ENCODE peak calls at places on chromosomes 7 and 10, in nine cellular contexts. F is Peyer's patch; I is aorta; Z is tibial artery; T is breast epithelium; D is adrenal gland; C is upper lobe of right lung; M is CD8-positive, alpha-beta memory T cell; N is PC-9. S is an unnamed sample.

GRCh38 chr7:90910136-90910535 is 314.0 kb downstream of the CDK14 start:
- DNase-seq in M (no peak), D (no peak), I (no peak), C (no peak), Z (no peak), T (no peak), N (no peak), F (no peak), S (no peak)

GRCh38 chr7:74175270-74175803 is 1.2 kb downstream of the EIF4H start:
- DNase-seq in N (no peak), Z (no peak), M (no peak), I (no peak), F (no peak), T (no peak), C (no peak), D (no peak), S (no peak)

GRCh38 chr7:133529861-133530260 is 277.0 kb downstream of the EXOC4 start:
- DNase-seq in Z (no peak), T (no peak), I (no peak), F (no peak), N (no peak), D (no peak), C (no peak), M (no peak), S (no peak)

GRCh38 chr7:158413962-158414961 is 173.4 kb downstream of the PTPRN2 start:
- DNase-seq in D (no peak), N (no peak), T (no peak), I (no peak), F (no peak), M (no peak), C (no peak), Z (peak; percentile 48), S (no peak)

GRCh38 chr10:98300526-98300925 is 32.5 kb upstream of the LOXL4 start:
- DNase-seq in T (no peak), I (no peak), N (no peak), F (no peak), Z (no peak), M (no peak), D (no peak), C (no peak), S (no peak)

GRCh38 chr7:35036361-35037171 is 719 bp downstream of the DPY19L1 start:
- DNase-seq in N (peak; percentile 52), D (peak; percentile 73), T (no peak), F (peak; percentile 72), I (peak; percentile 70), M (peak; percentile 40), C (peak; percentile 84), Z (peak; percentile 81), S (peak; percentile 75)

GRCh38 chr7:22718911-22719420 is 8.0 kb upstream of the IL6 start:
- DNase-seq in M (no peak), D (no peak), T (no peak), Z (no peak), N (no peak), F (no peak), I (no peak), C (no peak), S (no peak)

GRCh38 chr10:50393784-50394183 is 142.5 kb upstream of the ASAH2 start:
- DNase-seq in N (no peak), M (no peak), C (no peak), Z (no peak), I (no peak), F (no peak), T (no peak), D (peak; percentile 35), S (no peak)

GRCh38 chr10:86207226-86207625 is 159.4 kb downstream of the GRID1 start:
- DNase-seq in I (no peak), C (peak; percentile 9), Z (no peak), D (no peak), N (no peak), T (no peak), F (no peak), M (no peak), S (no peak)

GRCh38 chr7:4028221-4028620 is 653.9 kb upstream of the FOXK1 start:
- DNase-seq in I (no peak), M (no peak), N (no peak), D (no peak), C (no peak), Z (no peak), T (no peak), F (no peak), S (no peak)

GRCh38 chr7:149635561-149636329 is 137.6 kb downstream of the ZNF467 start:
- DNase-seq in I (no peak), F (no peak), D (no peak), Z (no peak), T (no peak), N (no peak), C (no peak), M (no peak), S (no peak)

GRCh38 chr7:140342732-140343514 is 55.4 kb downstream of the SLC37A3 start:
- DNase-seq in N (no peak), I (peak; percentile 71), C (no peak), T (no peak), F (no peak), Z (no peak), M (no peak), D (peak; percentile 35), S (no peak)

GRCh38 chr10:79488303-79488702 is 24.0 kb upstream of the EIF5AL1 start:
- DNase-seq in D (peak; percentile 42), I (peak; percentile 88), F (peak; percentile 30), Z (peak; percentile 91), N (peak; percentile 80), M (no peak), T (peak; percentile 80), C (no peak), S (peak; percentile 44)

GRCh38 chr7:17139081-17139480 is 159.4 kb upstream of the AHR start:
- DNase-seq in N (no peak), F (no peak), Z (no peak), D (no peak), M (peak; percentile 14), I (no peak), C (no peak), T (no peak), S (no peak)

GRCh38 chr7:39406464-39406863 is 159.7 kb upstream of the YAE1 start:
- DNase-seq in Z (no peak), D (no peak), T (no peak), N (no peak), F (no peak), I (no peak), M (no peak), C (no peak), S (no peak)

GRCh38 chr7:101567231-101567630 is 61.9 kb downstream of the MYL10 start:
- DNase-seq in Z (peak; percentile 19), D (no peak), C (no peak), M (no peak), F (no peak), T (no peak), N (no peak), I (no peak), S (no peak)

GRCh38 chr7:101768280-101768679 is 49.1 kb upstream of the CUX1 start:
- DNase-seq in M (no peak), T (no peak), Z (no peak), C (no peak), I (no peak), F (no peak), N (no peak), D (no peak), S (no peak)

GRCh38 chr7:115995701-115996100 is 34.9 kb downstream of the TFEC start:
- DNase-seq in Z (no peak), D (no peak), T (no peak), F (no peak), N (no peak), C (no peak), I (no peak), M (no peak), S (no peak)

GRCh38 chr7:100720645-100721504 is 607 bp downstream of the EPO start:
- DNase-seq in D (no peak), F (no peak), Z (no peak), N (no peak), T (no peak), C (no peak), M (no peak), I (no peak), S (peak; percentile 53)

GRCh38 chr7:73387908-73388414 is 45.6 kb upstream of the FZD9 start:
- DNase-seq in Z (no peak), N (no peak), I (no peak), C (no peak), D (no peak), T (no peak), F (no peak), M (no peak), S (no peak)

GRCh38 chr7:147759327-147759943 is 831.1 kb upstream of the C7orf33 start:
- DNase-seq in M (no peak), C (no peak), I (no peak), Z (no peak), F (no peak), T (no peak), D (no peak), N (no peak), S (no peak)

GRCh38 chr10:121732676-121733445 is 134.6 kb upstream of the FGFR2 start:
- DNase-seq in N (no peak), F (no peak), D (no peak), Z (no peak), I (no peak), T (no peak), M (no peak), C (no peak), S (no peak)

GRCh38 chr10:16436758-16437539 is at the start of gene PTER:
- DNase-seq in Z (peak; percentile 97), T (peak; percentile 95), F (peak; percentile 99), D (peak; percentile 97), N (peak; percentile 99), M (peak; percentile 94), C (peak; percentile 99), I (peak; percentile 98), S (peak; percentile 98)
- H3K27ac ChIP-seq in Z (peak within 1 kb of the TSS; percentile 87), T (peak within 1 kb of the TSS; percentile 89), F (peak within 1 kb of the TSS; percentile 77), D (no peak within 1 kb of the TSS), N (peak within 1 kb of the TSS; percentile 99), M (peak within 1 kb of the TSS; percentile 75), C (peak within 1 kb of the TSS; percentile 85), I (no peak within 1 kb of the TSS), S (peak within 1 kb of the TSS; percentile 87)

GRCh38 chr7:2152646-2153045 is 80.1 kb downstream of the MAD1L1 start:
- DNase-seq in D (no peak), N (no peak), C (no peak), I (peak; percentile 11), F (no peak), M (no peak), T (no peak), Z (no peak), S (no peak)
- H3K4me3 ChIP-seq in D (no peak overlapping the region), N (no peak overlapping the region), C (no peak overlapping the region), I (no peak overlapping the region), F (no peak overlapping the region), M (no peak overlapping the region), T (no peak overlapping the region), Z (no peak overlapping the region), S (no peak overlapping the region)

DNA sequence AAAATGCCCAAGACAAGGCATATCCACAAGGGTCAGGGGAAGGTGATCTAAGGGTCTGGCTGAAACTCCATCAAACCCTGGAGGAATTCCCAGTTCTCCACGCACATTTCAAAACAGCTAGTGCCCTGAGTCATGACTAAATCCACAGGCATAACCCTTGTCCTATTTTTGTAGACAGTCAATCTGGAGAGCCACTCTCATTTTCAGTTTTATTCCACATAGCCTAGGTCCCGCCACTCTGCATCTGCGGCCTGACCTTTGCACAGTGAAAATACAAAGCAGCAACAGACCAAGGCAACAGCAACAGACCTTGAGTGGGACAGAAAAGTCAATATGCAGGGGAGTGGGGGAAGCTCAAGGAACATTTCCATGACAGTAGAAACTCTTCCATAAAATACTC is 201.4 kb upstream of the NPVF start:
- DNase-seq in Z (peak; percentile 66), M (no peak), T (no peak), C (no peak), I (no peak), D (peak; percentile 45), F (no peak), N (no peak), S (no peak)
- H3K4me1 ChIP-seq in Z (peaks cover 26% of the 10 kb centered on the region), M (no peaks in the 10 kb centered on the region), T (no peaks in the 10 kb centered on the region), C (no peaks in the 10 kb centered on the region), I (no peaks in the 10 kb centered on the region), D (peaks cover 22% of the 10 kb centered on the region), F (no peaks in the 10 kb centered on the region), N (no peaks in the 10 kb centered on the region), S (no peaks in the 10 kb centered on the region)

GRCh38 chr10:4013651-4014085 is 228.7 kb upstream of the KLF6 start:
- DNase-seq in N (no peak), C (no peak), Z (no peak), T (no peak), I (no peak), D (no peak), F (no peak), M (no peak), S (peak; percentile 16)
- H3K27ac ChIP-seq in N (no peak overlapping the region), C (no peak overlapping the region), Z (no peak overlapping the region), T (no peak overlapping the region), I (no peak overlapping the region), D (no peak overlapping the region), F (no peak overlapping the region), M (no peak overlapping the region), S (no peak overlapping the region)